ENCODE peak calls at places on chromosomes 12 and 14, in nine cellular contexts. C, F, H, N, S, Q, K, Z and B are unnamed samples.

GRCh38 chr12:28961948-28962384 is 187.1 kb upstream of the FAR2 start:
- DNase-seq in C (no peak), F (no peak), H (peak), N (no peak), S (no peak), Q (no peak), K (no peak), Z (no peak), B (no peak)

GRCh38 chr12:121279507-121279915 is 17.0 kb downstream of the CAMKK2 start:
- DNase-seq in C (no peak), F (no peak), H (no peak), N (no peak), S (no peak), Q (no peak), K (no peak), Z (peak), B (peak)

GRCh38 chr12:92146497-92146828 is 817 bp upstream of the BTG1 start:
- DNase-seq in C (no peak), F (no peak), H (no peak), N (no peak), S (no peak), Q (peak), K (no peak), Z (no peak), B (no peak)

GRCh38 chr12:129606239-129606638 is 297.6 kb downstream of the TMEM132D start:
- DNase-seq in C (no peak), F (no peak), H (no peak), N (no peak), S (no peak), Q (no peak), K (no peak), Z (no peak), B (no peak)

GRCh38 chr12:89825591-89826449 is 117.2 kb upstream of the ATP2B1 start:
- DNase-seq in C (no peak), F (no peak), H (peak), N (no peak), S (no peak), Q (no peak), K (no peak), Z (peak), B (no peak)

GRCh38 chr14:104322531-104323466 is 184.4 kb downstream of the KIF26A start:
- DNase-seq in C (no peak), F (no peak), H (peak), N (no peak), S (peak), Q (no peak), K (no peak), Z (no peak), B (no peak)

GRCh38 chr12:43113153-43113552 is 438.9 kb downstream of the ADAMTS20 start:
- DNase-seq in C (no peak), F (no peak), H (no peak), N (no peak), S (no peak), Q (no peak), K (no peak), Z (peak), B (no peak)

GRCh38 chr12:121443193-121443829 is 43.4 kb downstream of the RNF34 start:
- DNase-seq in C (peak), F (peak), H (peak), N (peak), S (peak), Q (peak), K (peak), Z (peak), B (peak)

GRCh38 chr12:3999904-4000303 is 126.7 kb upstream of the PARP11 start:
- DNase-seq in C (no peak), F (no peak), H (no peak), N (no peak), S (no peak), Q (no peak), K (no peak), Z (no peak), B (no peak)

GRCh38 chr12:12482150-12482761 is 80.4 kb downstream of the DUSP16 start:
- DNase-seq in C (peak), F (peak), H (no peak), N (no peak), S (no peak), Q (no peak), K (peak), Z (no peak), B (no peak)

GRCh38 chr14:103624860-103625259 is 4.2 kb upstream of the KLC1 start:
- DNase-seq in C (no peak), F (no peak), H (peak), N (no peak), S (no peak), Q (no peak), K (peak), Z (peak), B (peak)

GRCh38 chr14:63051966-63052365 is 6.7 kb upstream of the KCNH5 start:
- DNase-seq in C (no peak), F (no peak), H (no peak), N (no peak), S (no peak), Q (no peak), K (no peak), Z (no peak), B (no peak)

GRCh38 chr12:82659343-82660207 is 27.1 kb upstream of the TMTC2 start:
- DNase-seq in C (no peak), F (no peak), H (no peak), N (no peak), S (no peak), Q (no peak), K (no peak), Z (no peak), B (no peak)

GRCh38 chr14:101066826-101067508 is 163.4 kb upstream of the RTL1 start:
- DNase-seq in C (no peak), F (no peak), H (no peak), N (no peak), S (peak), Q (no peak), K (no peak), Z (no peak), B (no peak)

GRCh38 chr12:105417732-105418131 is 87.2 kb downstream of the C12orf75 start:
- DNase-seq in C (no peak), F (no peak), H (no peak), N (no peak), S (no peak), Q (no peak), K (no peak), Z (no peak), B (no peak)

GRCh38 chr12:121144416-121144914 is 11.8 kb downstream of the P2RX7 start:
- DNase-seq in C (no peak), F (no peak), H (no peak), N (no peak), S (no peak), Q (no peak), K (peak), Z (peak), B (no peak)

GRCh38 chr12:95997911-95998510 is 1.9 kb upstream of the HAL start:
- DNase-seq in C (no peak), F (no peak), H (no peak), N (no peak), S (no peak), Q (no peak), K (peak), Z (no peak), B (no peak)

GRCh38 chr12:4277856-4278581 is 4.5 kb downstream of the CCND2 start:
- DNase-seq in C (no peak), F (no peak), H (no peak), N (no peak), S (no peak), Q (no peak), K (no peak), Z (no peak), B (no peak)

GRCh38 chr12:76571256-76571655 is 11.7 kb upstream of the OSBPL8 start:
- DNase-seq in C (no peak), F (no peak), H (no peak), N (no peak), S (no peak), Q (no peak), K (no peak), Z (no peak), B (no peak)

GRCh38 chr14:104223810-104224515 is 85.6 kb downstream of the KIF26A start:
- DNase-seq in C (no peak), F (no peak), H (no peak), N (no peak), S (no peak), Q (no peak), K (no peak), Z (no peak), B (no peak)

GRCh38 chr12:47881826-47882427 is 22.9 kb downstream of the VDR start:
- DNase-seq in C (no peak), F (no peak), H (peak), N (no peak), S (no peak), Q (no peak), K (peak), Z (peak), B (no peak)

GRCh38 chr14:22388669-22389625 is 200.1 kb downstream of the DAD1 start:
- DNase-seq in C (no peak), F (no peak), H (peak), N (no peak), S (no peak), Q (no peak), K (no peak), Z (peak), B (no peak)

GRCh38 chr12:71972441-71973074 is 33.9 kb downstream of the TPH2 start:
- DNase-seq in C (no peak), F (no peak), H (no peak), N (no peak), S (no peak), Q (no peak), K (no peak), Z (no peak), B (no peak)

GRCh38 chr12:12839886-12840285 is 26.7 kb downstream of the DDX47 start:
- DNase-seq in C (no peak), F (no peak), H (peak), N (no peak), S (no peak), Q (no peak), K (no peak), Z (peak), B (peak)

GRCh38 chr14:23056956-23057756 is at the start of gene CDH24:
- DNase-seq in C (peak), F (peak), H (no peak), N (peak), S (peak), Q (peak), K (peak), Z (peak), B (peak)

GRCh38 chr12:46406352-46407027 is 33.9 kb upstream of the SLC38A2 start:
- DNase-seq in C (no peak), F (no peak), H (no peak), N (no peak), S (no peak), Q (no peak), K (no peak), Z (no peak), B (no peak)